ENCODE peak calls at places on chromosomes 7 and 10, in eight cellular contexts. C, I, T, X, V, L, P and U are unnamed samples.

GRCh38 chr7:112452102-112452888 is 2.0 kb downstream of the IFRD1 start:
- DNase-seq in C (peak), I (peak), T (no peak), X (no peak), V (peak), L (no peak), P (peak), U (peak)

GRCh38 chr7:108014200-108014599 is 11.2 kb upstream of the LAMB1 start:
- DNase-seq in C (no peak), I (no peak), T (no peak), X (no peak), V (no peak), L (no peak), P (no peak), U (no peak)

GRCh38 chr10:20879136-20879535 is 18.0 kb downstream of the NEBL start:
- DNase-seq in C (no peak), I (no peak), T (no peak), X (no peak), V (no peak), L (no peak), P (no peak), U (no peak)

GRCh38 chr10:52951819-52952218 is 179.2 kb upstream of the MBL2 start:
- DNase-seq in C (peak), I (peak), T (peak), X (peak), V (peak), L (no peak), P (peak), U (peak)

GRCh38 chr10:43857206-43857952 is 208.7 kb upstream of the ZNF32 start:
- DNase-seq in C (no peak), I (no peak), T (no peak), X (peak), V (peak), L (no peak), P (no peak), U (no peak)

GRCh38 chr7:28623863-28624262 is 211.5 kb downstream of the CREB5 start:
- DNase-seq in C (no peak), I (peak), T (no peak), X (no peak), V (no peak), L (no peak), P (no peak), U (peak)

GRCh38 chr10:89867964-89868363 is 166.6 kb downstream of the KIF20B start:
- DNase-seq in C (peak), I (no peak), T (peak), X (no peak), V (no peak), L (no peak), P (no peak), U (no peak)

GRCh38 chr10:15642095-15642494 is 77.6 kb downstream of the ITGA8 start:
- DNase-seq in C (no peak), I (no peak), T (no peak), X (no peak), V (no peak), L (no peak), P (no peak), U (no peak)

GRCh38 chr7:24907311-24907886 is 72.6 kb downstream of the OSBPL3 start:
- DNase-seq in C (no peak), I (no peak), T (no peak), X (no peak), V (no peak), L (no peak), P (peak), U (peak)